ENCODE peak calls at places on chromosomes 11 and 22, in ten cellular contexts. V is stimulated activated CD8-positive, alpha-beta memory T cell treated with anti-CD3 and anti-CD28 coated beads, Interleukin-15, amount 100 ng/mL, for 48 hours; C is sciatic nerve; K is NCI-H510A treated with DMSO at 0.1 percent for 48 hours; N is globus pallidus; A is NCI-H1092; L is GOT3; B is naive B cell; T is breast epithelium; S is hippocampal formation. M is an unnamed sample.

GRCh38 chr22:26416670-26417270 is 12.3 kb upstream of the ASPHD2 start:
- DNase-seq in N (no peak), B (no peak), S (no peak), K (no peak), L (peak), T (no peak), C (peak), A (no peak), V (no peak), M (peak)

GRCh38 chr22:40690370-40690769 is 11.1 kb downstream of the MCHR1 start:
- DNase-seq in C (no peak), N (no peak), V (no peak), S (no peak), K (no peak), L (no peak), T (no peak), A (no peak), B (no peak), M (no peak)

GRCh38 chr22:40341604-40342003 is 4.7 kb upstream of the ADSL start:
- DNase-seq in C (peak), B (no peak), N (no peak), S (no peak), A (no peak), T (no peak), V (no peak), K (no peak), L (no peak), M (no peak)

GRCh38 chr11:2697871-2698270 is 1.9 kb downstream of the KCNQ1OT1 start:
- DNase-seq in C (no peak), V (no peak), A (no peak), L (no peak), T (no peak), K (no peak), N (no peak), S (no peak), B (no peak), M (no peak)

GRCh38 chr11:70522613-70523311 is 124.4 kb downstream of the CTTN start:
- DNase-seq in C (no peak), N (no peak), B (no peak), K (peak), A (peak), L (no peak), T (no peak), S (no peak), V (no peak), M (no peak)

GRCh38 chr22:46537946-46538815 is 761 bp upstream of the CELSR1 start:
- DNase-seq in T (no peak), V (no peak), N (no peak), C (no peak), B (no peak), L (no peak), S (no peak), K (no peak), A (no peak), M (no peak)

GRCh38 chr11:2122907-2123627 is 16.1 kb downstream of the IGF2 start:
- DNase-seq in S (no peak), N (no peak), B (no peak), L (no peak), T (no peak), C (no peak), K (no peak), V (no peak), A (no peak), M (no peak)

GRCh38 chr22:48561676-48562075 is 1266.0 kb downstream of the BRD1 start:
- DNase-seq in A (no peak), S (no peak), V (no peak), T (no peak), N (no peak), C (no peak), K (no peak), L (no peak), B (no peak), M (no peak)

GRCh38 chr22:46023558-46023981 is 46.6 kb upstream of the WNT7B start:
- DNase-seq in B (no peak), S (no peak), N (peak), T (peak), K (no peak), V (no peak), L (no peak), C (peak), A (no peak), M (no peak)

GRCh38 chr11:76744186-76745058 is 38.7 kb upstream of the TSKU start:
- DNase-seq in K (no peak), B (no peak), S (no peak), V (no peak), A (no peak), N (peak), C (no peak), T (no peak), L (no peak), M (no peak)

GRCh38 chr11:2074266-2074825 is 64.8 kb downstream of the IGF2 start:
- DNase-seq in N (no peak), C (peak), A (no peak), B (no peak), L (no peak), S (no peak), V (no peak), T (peak), K (no peak), M (no peak)

GRCh38 chr11:1468473-1469066 is 18.0 kb downstream of the MOB2 start:
- DNase-seq in C (no peak), K (no peak), B (no peak), A (no peak), T (no peak), V (no peak), L (no peak), S (no peak), N (no peak), M (no peak)

GRCh38 chr22:24304067-24304675 is 33.5 kb downstream of the SPECC1L start:
- DNase-seq in L (no peak), B (no peak), V (no peak), S (no peak), K (peak), C (no peak), T (no peak), N (no peak), A (no peak), M (no peak)

M was measured in SW 1271.